ENCODE peak calls at places on chromosomes 6 and 20, in four cellular contexts. B, L, C and Z are unnamed samples. For H3K4me1, the result is how much of the 10 kb centered on the place peaks cover.

GRCh38 chr6:159085396-159085895 is 40.7 kb upstream of the TAGAP start:
- DNase-seq in L (no peak), C (no peak), B (no peak), Z (no peak)

GRCh38 chr20:25285091-25285647 is 37.3 kb downstream of the PYGB start:
- DNase-seq in B (no peak), L (no peak), C (no peak), Z (no peak)

GRCh38 chr20:54351371-54352136 is 123.8 kb upstream of the DOK5 start:
- DNase-seq in C (no peak), L (no peak), B (no peak), Z (no peak)

GRCh38 chr20:1968958-1969357 is 24.9 kb downstream of the PDYN start:
- DNase-seq in L (no peak), B (no peak), C (no peak), Z (no peak)

GRCh38 chr6:14635195-14635594 is 517.6 kb downstream of the CD83 start:
- DNase-seq in L (no peak), B (no peak), C (no peak), Z (no peak)

GRCh38 chr20:49277786-49278035 is 146 bp downstream of the ZNFX1 start:
- DNase-seq in C (no peak), L (no peak), B (no peak), Z (no peak)

GRCh38 chr6:37243816-37244370 is 13.7 kb upstream of the TBC1D22B start:
- DNase-seq in B (no peak), C (no peak), L (no peak), Z (no peak)

GRCh38 chr20:18754030-18754659 is 59.4 kb upstream of the SCP2D1 start:
- DNase-seq in B (no peak), C (no peak), L (no peak), Z (no peak)

DNA sequence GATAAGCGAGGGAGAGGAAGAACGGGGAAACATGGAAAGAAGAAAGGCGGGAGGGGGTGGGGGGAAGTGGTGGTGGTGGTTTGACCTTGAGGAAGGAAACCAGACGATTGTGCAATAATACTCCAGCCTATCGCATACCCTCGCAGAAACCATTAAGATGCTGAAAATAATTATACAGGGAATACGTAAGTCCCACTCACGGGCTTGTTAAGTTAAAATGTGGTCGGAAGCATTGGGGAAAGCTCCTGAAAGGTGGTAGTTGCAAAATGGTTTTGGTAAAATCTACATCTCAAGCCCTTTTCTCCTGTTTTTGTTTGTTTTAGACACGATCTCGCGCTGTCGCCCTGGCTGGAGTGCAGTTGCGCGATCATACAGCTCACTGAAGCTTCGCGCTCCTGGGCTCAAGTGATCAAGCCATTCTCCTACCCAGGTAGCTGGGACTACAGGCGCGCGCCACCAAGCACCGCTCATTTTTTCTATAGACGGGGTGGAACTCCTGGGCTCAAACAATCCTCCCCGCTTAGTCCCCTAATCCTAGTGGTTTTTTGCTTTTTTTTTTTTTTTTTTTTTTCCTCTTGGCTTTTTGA is 128.9 kb upstream of the ZNF184 start:
- DNase-seq in C (no peak), B (no peak), L (no peak), Z (no peak)
- H3K9ac ChIP-seq in C (no peak), B (no peak), L (no peak), Z (no peak)

GRCh38 chr6:108582618-108583017 is 21.9 kb downstream of the FOXO3 start:
- DNase-seq in L (no peak), C (no peak), B (no peak), Z (no peak)

GRCh38 chr6:108587258-108588059 is 26.7 kb downstream of the FOXO3 start:
- DNase-seq in L (peak), B (peak), C (peak), Z (peak)

GRCh38 chr6:108584323-108584722 is 23.6 kb downstream of the FOXO3 start:
- DNase-seq in B (no peak), L (no peak), C (no peak), Z (no peak)

GRCh38 chr6:108588586-108588985 is 27.9 kb downstream of the FOXO3 start:
- DNase-seq in C (peak), L (peak), B (peak), Z (peak)

GRCh38 chr6:108585921-108586320 is 25.2 kb downstream of the FOXO3 start:
- DNase-seq in L (no peak), C (no peak), B (no peak), Z (no peak)
- H3K4me1 ChIP-seq in L (under half), C (half or more), B (half or more), Z (half or more)

GRCh38 chr6:17994019-17994418 is 6.6 kb upstream of the KIF13A start:
- DNase-seq in L (no peak), C (no peak), B (peak), Z (no peak)
- H3K4me3 ChIP-seq in L (no peak), C (no peak), B (no peak), Z (no peak)

GRCh38 chr20:237918-238317 is 10.9 kb downstream of the DEFB129 start:
- DNase-seq in B (no peak), C (no peak), L (no peak), Z (peak)

GRCh38 chr20:235891-236290 is 8.8 kb downstream of the DEFB129 start:
- DNase-seq in B (no peak), L (peak), C (peak), Z (peak)

DNA sequence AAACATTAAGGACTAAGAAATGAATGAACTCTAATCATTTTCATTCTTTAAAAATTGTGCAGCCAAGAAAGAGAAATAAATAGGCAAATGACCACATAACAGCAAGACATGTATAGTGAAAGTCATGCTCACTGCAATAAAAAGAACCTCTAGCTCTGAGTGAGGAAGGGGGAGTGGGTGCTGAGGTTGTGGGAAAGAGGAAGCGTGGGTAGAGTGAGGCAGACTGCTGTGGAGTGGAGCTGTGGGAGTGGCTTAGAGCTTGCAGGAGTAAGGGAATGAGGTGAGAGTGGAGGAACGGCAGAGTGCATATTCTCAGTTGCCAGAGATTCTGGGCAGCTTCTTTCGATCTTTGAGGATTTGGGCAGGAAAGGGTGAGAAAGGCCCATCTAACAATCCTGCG is 10.4 kb downstream of the DEFB129 start:
- DNase-seq in B (no peak), L (no peak), C (peak), Z (no peak)
- H3K9ac ChIP-seq in B (no peak), L (no peak), C (no peak), Z (peak)

DNA sequence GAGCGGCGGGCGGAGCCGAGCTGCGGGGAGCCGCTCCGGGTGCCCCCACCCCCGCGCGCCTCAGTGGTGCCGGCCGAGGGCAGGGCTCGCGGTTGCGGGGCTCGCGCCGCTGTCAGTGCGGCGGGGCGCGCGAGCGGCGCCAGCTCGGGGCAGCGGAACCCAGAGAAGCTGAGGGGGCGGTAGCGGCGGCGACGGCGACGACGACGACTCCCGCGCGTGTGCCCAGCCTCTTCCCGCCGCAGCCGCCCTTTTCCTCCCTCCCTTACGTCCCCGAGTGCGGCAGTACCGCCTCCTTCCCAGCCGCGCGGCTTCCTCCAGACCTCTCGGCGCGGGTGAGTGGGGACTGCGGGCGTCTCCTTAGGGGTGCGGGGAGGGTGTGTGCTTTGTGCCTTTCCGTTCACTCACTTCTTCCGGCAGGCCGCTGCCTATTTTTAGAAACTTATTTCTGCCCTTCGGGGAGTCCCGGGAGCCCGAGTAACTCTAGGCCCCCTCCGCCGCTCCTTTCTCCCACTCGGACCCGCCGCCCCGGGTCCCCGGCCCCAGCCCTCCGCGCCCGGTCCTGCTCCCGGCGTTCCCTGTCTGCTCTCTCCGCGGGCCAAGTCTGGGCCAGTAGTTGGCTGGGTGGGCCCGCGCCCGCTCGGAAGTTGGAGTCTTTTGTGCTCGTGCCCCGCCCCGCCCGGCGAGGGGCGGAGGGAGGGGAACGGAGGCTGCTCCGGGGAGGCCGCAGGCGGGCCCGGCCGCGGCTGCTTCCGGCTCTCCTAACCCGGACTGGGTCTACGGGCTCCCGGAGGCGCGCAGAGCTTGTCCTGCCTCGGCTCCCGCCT is at the start of gene RALY:
- DNase-seq in C (peak), L (peak), B (peak), Z (peak)
- H3K4me1 ChIP-seq in C (under half), L (under half), B (under half), Z (under half)

GRCh38 chr6:35311390-35312075 is 13.9 kb downstream of the DEF6 start:
- DNase-seq in B (no peak), C (no peak), L (no peak), Z (no peak)
- H3K4me3 ChIP-seq in B (no peak), C (no peak), L (no peak), Z (no peak)

GRCh38 chr20:31543966-31544598 is 29.8 kb downstream of the HM13 start:
- DNase-seq in C (peak), B (peak), L (peak), Z (peak)
- H3K9ac ChIP-seq in C (peak), B (peak), L (no peak), Z (peak)

GRCh38 chr6:100796049-100796823 is 84.9 kb downstream of the ASCC3 start:
- DNase-seq in B (no peak), C (no peak), L (peak), Z (no peak)
- H3K4me1 ChIP-seq in B (under half), C (under half), L (under half), Z (under half)

GRCh38 chr6:73394577-73395354 is at the start of gene DDX43:
- DNase-seq in L (no peak), B (peak), C (peak), Z (no peak)
- H3K4me3 ChIP-seq in L (no peak), B (peak), C (peak), Z (peak)